ENCODE peak calls at places on chromosomes 1 and 21, in eight cellular contexts. One of them, this sample, is unnamed.

GRCh38 chr1:183470961-183471747 is 1.1 kb upstream of the SMG7 start:
- DNase-seq in psoas muscle: peak
- DNase-seq in nephron progenitor cell: peak
- DNase-seq in lower lobe of right lung: peak
- DNase-seq in RWPE1: peak
- DNase-seq in progenitor cell of endocrine pancreas: peak
- DNase-seq in CD8-positive, alpha-beta T cell: peak
- DNase-seq in AG04449: no peak
- DNase-seq in this sample: peak

GRCh38 chr1:13775446-13775845 is 75.5 kb downstream of the PRDM2 start:
- DNase-seq in psoas muscle: no peak
- DNase-seq in nephron progenitor cell: no peak
- DNase-seq in lower lobe of right lung: no peak
- DNase-seq in RWPE1: no peak
- DNase-seq in progenitor cell of endocrine pancreas: no peak
- DNase-seq in CD8-positive, alpha-beta T cell: no peak
- DNase-seq in AG04449: no peak
- DNase-seq in this sample: no peak

GRCh38 chr1:174157157-174157806 is 2.0 kb upstream of the RABGAP1L start:
- DNase-seq in psoas muscle: no peak
- DNase-seq in nephron progenitor cell: no peak
- DNase-seq in lower lobe of right lung: no peak
- DNase-seq in RWPE1: no peak
- DNase-seq in progenitor cell of endocrine pancreas: no peak
- DNase-seq in CD8-positive, alpha-beta T cell: no peak
- DNase-seq in AG04449: no peak
- DNase-seq in this sample: no peak

GRCh38 chr1:117120774-117121588 is 568 bp downstream of the TRIM45 start:
- DNase-seq in psoas muscle: no peak
- DNase-seq in nephron progenitor cell: peak
- DNase-seq in lower lobe of right lung: no peak
- DNase-seq in RWPE1: peak
- DNase-seq in progenitor cell of endocrine pancreas: peak
- DNase-seq in CD8-positive, alpha-beta T cell: no peak
- DNase-seq in AG04449: no peak
- DNase-seq in this sample: no peak

GRCh38 chr1:183024352-183025337 is 1.4 kb downstream of the LAMC1 start:
- DNase-seq in psoas muscle: no peak
- DNase-seq in nephron progenitor cell: no peak
- DNase-seq in lower lobe of right lung: no peak
- DNase-seq in RWPE1: no peak
- DNase-seq in progenitor cell of endocrine pancreas: no peak
- DNase-seq in CD8-positive, alpha-beta T cell: no peak
- DNase-seq in AG04449: no peak
- DNase-seq in this sample: no peak

GRCh38 chr1:7048395-7048794 is 263.1 kb downstream of the CAMTA1 start:
- DNase-seq in psoas muscle: no peak
- DNase-seq in nephron progenitor cell: no peak
- DNase-seq in lower lobe of right lung: no peak
- DNase-seq in RWPE1: no peak
- DNase-seq in progenitor cell of endocrine pancreas: no peak
- DNase-seq in CD8-positive, alpha-beta T cell: no peak
- DNase-seq in AG04449: no peak
- DNase-seq in this sample: no peak

GRCh38 chr1:43492816-43493215 is 37.9 kb upstream of the PTPRF start:
- DNase-seq in psoas muscle: no peak
- DNase-seq in nephron progenitor cell: no peak
- DNase-seq in lower lobe of right lung: no peak
- DNase-seq in RWPE1: no peak
- DNase-seq in progenitor cell of endocrine pancreas: no peak
- DNase-seq in CD8-positive, alpha-beta T cell: no peak
- DNase-seq in AG04449: no peak
- DNase-seq in this sample: no peak

GRCh38 chr1:199129247-199129646 is 490.4 kb downstream of the PTPRC start:
- DNase-seq in psoas muscle: no peak
- DNase-seq in nephron progenitor cell: no peak
- DNase-seq in lower lobe of right lung: no peak
- DNase-seq in RWPE1: peak
- DNase-seq in progenitor cell of endocrine pancreas: no peak
- DNase-seq in CD8-positive, alpha-beta T cell: no peak
- DNase-seq in AG04449: no peak
- DNase-seq in this sample: no peak

GRCh38 chr21:17552410-17552809 is 39.6 kb downstream of the CXADR start:
- DNase-seq in psoas muscle: no peak
- DNase-seq in nephron progenitor cell: no peak
- DNase-seq in lower lobe of right lung: no peak
- DNase-seq in RWPE1: no peak
- DNase-seq in progenitor cell of endocrine pancreas: no peak
- DNase-seq in CD8-positive, alpha-beta T cell: no peak
- DNase-seq in AG04449: no peak
- DNase-seq in this sample: no peak

GRCh38 chr1:93567255-93567918 is 114.2 kb downstream of the BCAR3 start:
- DNase-seq in psoas muscle: peak
- DNase-seq in nephron progenitor cell: no peak
- DNase-seq in lower lobe of right lung: no peak
- DNase-seq in RWPE1: no peak
- DNase-seq in progenitor cell of endocrine pancreas: no peak
- DNase-seq in CD8-positive, alpha-beta T cell: no peak
- DNase-seq in AG04449: peak
- DNase-seq in this sample: no peak

GRCh38 chr1:197441990-197442389 is 173.9 kb downstream of the CRB1 start:
- DNase-seq in psoas muscle: no peak
- DNase-seq in nephron progenitor cell: no peak
- DNase-seq in lower lobe of right lung: no peak
- DNase-seq in RWPE1: no peak
- DNase-seq in progenitor cell of endocrine pancreas: no peak
- DNase-seq in CD8-positive, alpha-beta T cell: no peak
- DNase-seq in AG04449: peak
- DNase-seq in this sample: no peak

GRCh38 chr1:179953974-179954493 is 576 bp upstream of the CEP350 start:
- DNase-seq in psoas muscle: no peak
- DNase-seq in nephron progenitor cell: peak
- DNase-seq in lower lobe of right lung: no peak
- DNase-seq in RWPE1: no peak
- DNase-seq in progenitor cell of endocrine pancreas: no peak
- DNase-seq in CD8-positive, alpha-beta T cell: no peak
- DNase-seq in AG04449: peak
- DNase-seq in this sample: no peak

GRCh38 chr1:179955731-179956130 is 1.1 kb downstream of the CEP350 start:
- DNase-seq in psoas muscle: no peak
- DNase-seq in nephron progenitor cell: no peak
- DNase-seq in lower lobe of right lung: no peak
- DNase-seq in RWPE1: no peak
- DNase-seq in progenitor cell of endocrine pancreas: no peak
- DNase-seq in CD8-positive, alpha-beta T cell: no peak
- DNase-seq in AG04449: no peak
- DNase-seq in this sample: no peak

GRCh38 chr1:179955318-179955638 is 668 bp downstream of the CEP350 start:
- DNase-seq in psoas muscle: no peak
- DNase-seq in nephron progenitor cell: no peak
- DNase-seq in lower lobe of right lung: no peak
- DNase-seq in RWPE1: peak
- DNase-seq in progenitor cell of endocrine pancreas: no peak
- DNase-seq in CD8-positive, alpha-beta T cell: no peak
- DNase-seq in AG04449: no peak
- DNase-seq in this sample: no peak

GRCh38 chr1:179952181-179952580 is 2.4 kb upstream of the CEP350 start:
- DNase-seq in psoas muscle: no peak
- DNase-seq in nephron progenitor cell: no peak
- DNase-seq in lower lobe of right lung: no peak
- DNase-seq in RWPE1: no peak
- DNase-seq in progenitor cell of endocrine pancreas: no peak
- DNase-seq in CD8-positive, alpha-beta T cell: no peak
- DNase-seq in AG04449: no peak
- DNase-seq in this sample: no peak

DNA sequence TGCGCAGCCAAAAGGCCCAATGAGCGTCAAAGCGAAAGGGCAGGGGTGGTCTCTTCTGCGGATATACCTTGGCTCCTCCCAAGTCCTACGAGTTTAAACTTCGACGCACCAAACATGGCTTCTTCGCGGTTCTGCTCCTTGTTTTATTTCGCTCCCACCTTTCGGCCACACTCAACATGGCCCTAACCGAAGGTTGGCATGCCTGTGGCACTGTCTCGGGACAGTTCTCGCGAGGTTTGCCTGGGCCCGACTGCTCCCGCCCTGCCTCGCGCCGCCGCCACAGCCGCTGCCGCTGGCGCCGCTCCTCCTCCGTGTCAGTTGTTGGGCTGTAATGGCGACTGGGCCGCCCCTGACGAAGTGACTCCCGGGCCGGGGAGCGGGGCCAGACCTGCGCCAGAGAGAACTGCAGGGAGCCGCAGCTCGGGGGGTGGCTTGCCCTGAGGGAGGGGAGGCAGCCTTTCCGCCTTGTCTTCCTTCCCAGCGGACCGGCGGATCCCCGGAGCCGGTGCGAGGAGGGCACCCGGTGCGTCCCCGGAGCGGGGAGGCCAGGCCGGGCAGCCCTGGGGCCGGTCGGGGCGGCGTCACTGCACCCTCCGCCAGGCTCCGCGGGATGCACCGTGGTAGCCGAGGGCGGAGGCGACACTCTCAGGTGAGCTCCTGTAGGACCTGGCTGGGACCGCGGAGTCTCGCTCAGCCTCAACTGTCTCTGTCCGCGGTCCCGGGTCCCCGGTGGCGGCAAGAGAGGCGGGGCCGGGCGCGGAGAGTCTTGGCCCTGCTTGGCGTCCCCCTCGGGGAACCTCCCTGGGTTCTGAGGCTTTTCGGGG is at the start of gene CEP350:
- DNase-seq in psoas muscle: peak
- DNase-seq in nephron progenitor cell: peak
- DNase-seq in lower lobe of right lung: peak
- DNase-seq in RWPE1: peak
- DNase-seq in progenitor cell of endocrine pancreas: peak
- DNase-seq in CD8-positive, alpha-beta T cell: peak
- DNase-seq in AG04449: peak
- DNase-seq in this sample: peak
- TF ChIP-seq CTCF in psoas muscle: no peak
- TF ChIP-seq CTCF in nephron progenitor cell: no peak
- TF ChIP-seq CTCF in lower lobe of right lung: no peak
- TF ChIP-seq CTCF in RWPE1: no peak
- TF ChIP-seq CTCF in progenitor cell of endocrine pancreas: no peak
- TF ChIP-seq CTCF in CD8-positive, alpha-beta T cell: no peak
- TF ChIP-seq CTCF in AG04449: no peak
- TF ChIP-seq CTCF in this sample: no peak

DNA sequence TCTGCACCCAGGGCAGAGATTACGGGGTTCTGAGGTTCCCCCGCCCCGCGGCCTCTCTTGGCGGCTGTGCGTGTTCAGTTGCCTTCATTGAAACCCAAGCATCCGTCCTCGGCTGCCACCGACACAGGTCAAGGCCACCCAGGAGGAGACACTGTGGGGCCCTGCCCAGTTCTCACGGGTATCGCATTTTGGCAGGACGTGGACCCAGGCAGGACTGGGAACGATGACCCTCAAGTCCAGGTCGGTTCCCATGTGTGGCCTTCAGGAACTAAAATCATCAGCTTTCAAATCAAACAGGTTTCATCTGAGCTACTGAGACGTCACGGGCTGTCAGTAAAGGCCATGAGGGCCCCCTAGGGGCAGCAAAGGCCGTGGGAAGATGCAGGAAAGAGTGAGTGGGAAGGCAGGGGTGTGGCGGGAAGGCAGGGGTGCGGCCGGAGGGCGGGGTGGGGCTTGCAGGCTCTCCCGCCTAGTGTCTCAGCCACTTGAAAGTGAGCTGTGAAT is 7.0 kb upstream of the C1orf174 start:
- DNase-seq in psoas muscle: peak
- DNase-seq in nephron progenitor cell: peak
- DNase-seq in lower lobe of right lung: peak
- DNase-seq in RWPE1: no peak
- DNase-seq in progenitor cell of endocrine pancreas: no peak
- DNase-seq in CD8-positive, alpha-beta T cell: no peak
- DNase-seq in AG04449: no peak
- DNase-seq in this sample: peak
- TF ChIP-seq CTCF in psoas muscle: no peak
- TF ChIP-seq CTCF in nephron progenitor cell: peak
- TF ChIP-seq CTCF in lower lobe of right lung: peak
- TF ChIP-seq CTCF in RWPE1: no peak
- TF ChIP-seq CTCF in progenitor cell of endocrine pancreas: peak
- TF ChIP-seq CTCF in CD8-positive, alpha-beta T cell: no peak
- TF ChIP-seq CTCF in AG04449: no peak
- TF ChIP-seq CTCF in this sample: peak

DNA sequence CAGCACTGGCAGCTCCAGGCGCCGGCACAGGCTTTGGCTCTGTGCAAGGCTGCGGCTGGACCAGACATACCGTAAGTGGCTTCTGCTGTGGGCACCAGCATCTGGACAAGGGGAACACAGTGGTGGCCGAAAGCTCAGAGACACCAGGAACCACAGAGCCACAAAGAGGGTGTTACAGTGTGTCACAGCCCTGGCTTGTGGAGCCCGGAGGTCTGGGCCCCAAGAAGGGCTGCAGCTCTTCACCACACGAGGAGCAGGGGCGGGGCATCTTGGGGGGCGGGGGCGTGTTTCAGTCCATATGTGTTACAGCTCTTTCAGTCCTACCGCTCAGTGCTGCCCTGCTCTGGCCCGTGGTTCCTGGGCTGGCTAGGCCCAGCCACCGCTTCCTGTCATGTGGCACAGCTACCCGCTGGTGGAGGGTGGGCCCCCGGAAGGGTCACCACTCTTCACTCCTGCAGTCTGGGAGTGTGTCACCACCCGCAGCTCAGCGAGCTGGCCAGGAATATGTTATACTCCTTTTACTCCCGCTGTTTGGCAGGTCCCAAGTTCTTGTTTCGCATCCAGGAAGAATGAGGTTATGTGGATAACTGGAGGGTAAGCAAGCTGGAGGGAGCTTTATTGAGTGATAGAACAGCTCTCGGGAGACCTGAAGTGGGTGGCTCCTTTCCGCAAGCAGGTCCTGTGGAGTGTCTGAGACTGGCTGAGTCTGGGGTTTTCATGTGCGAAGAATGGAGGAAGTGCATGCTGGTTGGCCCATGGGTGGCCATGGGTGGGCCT is 3.3 kb upstream of the LSM10 start:
- DNase-seq in psoas muscle: peak
- DNase-seq in nephron progenitor cell: peak
- DNase-seq in lower lobe of right lung: peak
- DNase-seq in RWPE1: no peak
- DNase-seq in progenitor cell of endocrine pancreas: peak
- DNase-seq in CD8-positive, alpha-beta T cell: peak
- DNase-seq in AG04449: no peak
- DNase-seq in this sample: peak
- TF ChIP-seq CTCF in psoas muscle: no peak
- TF ChIP-seq CTCF in nephron progenitor cell: no peak
- TF ChIP-seq CTCF in lower lobe of right lung: no peak
- TF ChIP-seq CTCF in RWPE1: no peak
- TF ChIP-seq CTCF in progenitor cell of endocrine pancreas: no peak
- TF ChIP-seq CTCF in CD8-positive, alpha-beta T cell: no peak
- TF ChIP-seq CTCF in AG04449: no peak
- TF ChIP-seq CTCF in this sample: peak

GRCh38 chr1:31214316-31215082 is 25.2 kb downstream of the NKAIN1 start:
- DNase-seq in psoas muscle: no peak
- DNase-seq in nephron progenitor cell: peak
- DNase-seq in lower lobe of right lung: no peak
- DNase-seq in RWPE1: no peak
- DNase-seq in progenitor cell of endocrine pancreas: no peak
- DNase-seq in CD8-positive, alpha-beta T cell: no peak
- DNase-seq in AG04449: no peak
- DNase-seq in this sample: no peak
- TF ChIP-seq CTCF in psoas muscle: no peak
- TF ChIP-seq CTCF in nephron progenitor cell: no peak
- TF ChIP-seq CTCF in lower lobe of right lung: no peak
- TF ChIP-seq CTCF in RWPE1: no peak
- TF ChIP-seq CTCF in progenitor cell of endocrine pancreas: no peak
- TF ChIP-seq CTCF in CD8-positive, alpha-beta T cell: no peak
- TF ChIP-seq CTCF in AG04449: no peak
- TF ChIP-seq CTCF in this sample: peak

This sample was measured in chondrocyte.